ENCODE peak calls at places on chromosomes 3 and 15, in six cellular contexts. A is neuronal stem cell, U is suprapubic skin, J is astrocyte, P is Peyer's patch, K is endodermal cell. Z is an unnamed sample.

GRCh38 chr3:126527006-126527405 is 3.1 kb downstream of the CHST13 start:
- DNase-seq in A (no peak), U (no peak), J (no peak), P (no peak), K (no peak), Z (no peak)

GRCh38 chr3:34947849-34948248 is 691.5 kb upstream of the ARPP21 start:
- DNase-seq in A (peak), U (no peak), J (peak), P (no peak), K (no peak), Z (no peak)

GRCh38 chr3:171358171-171358890 is 101.9 kb downstream of the TNIK start:
- DNase-seq in A (no peak), U (no peak), J (peak), P (no peak), K (no peak), Z (no peak)

GRCh38 chr3:129651316-129652202 is 45.1 kb upstream of the PLXND1 start:
- DNase-seq in A (no peak), U (no peak), J (peak), P (no peak), K (peak), Z (peak)

GRCh38 chr3:7800006-7800780 is 701.4 kb upstream of the LMCD1 start:
- DNase-seq in A (no peak), U (no peak), J (no peak), P (no peak), K (no peak), Z (no peak)

GRCh38 chr3:24521306-24522154 is 26.9 kb upstream of the THRB start:
- DNase-seq in A (peak), U (peak), J (peak), P (peak), K (peak), Z (peak)

GRCh38 chr3:156532730-156533129 is 22.2 kb downstream of the SSR3 start:
- DNase-seq in A (no peak), U (no peak), J (no peak), P (no peak), K (no peak), Z (no peak)

GRCh38 chr3:184505053-184505452 is 56.5 kb upstream of the EPHB3 start:
- DNase-seq in A (no peak), U (no peak), J (no peak), P (no peak), K (no peak), Z (no peak)

GRCh38 chr3:71542548-71543370 is 40.8 kb downstream of the FOXP1 start:
- DNase-seq in A (no peak), U (peak), J (peak), P (peak), K (no peak), Z (peak)

GRCh38 chr3:56975562-56975961 is 84.9 kb upstream of the SPATA12 start:
- DNase-seq in A (no peak), U (no peak), J (no peak), P (no peak), K (no peak), Z (no peak)

GRCh38 chr3:56971816-56972215 is 88.6 kb upstream of the SPATA12 start:
- DNase-seq in A (no peak), U (no peak), J (no peak), P (no peak), K (no peak), Z (no peak)

GRCh38 chr3:56977561-56977889 is 82.9 kb upstream of the SPATA12 start:
- DNase-seq in A (no peak), U (no peak), J (no peak), P (no peak), K (no peak), Z (no peak)

GRCh38 chr3:56976666-56977560 is 83.6 kb upstream of the SPATA12 start:
- DNase-seq in A (no peak), U (no peak), J (peak), P (no peak), K (no peak), Z (peak)

DNA sequence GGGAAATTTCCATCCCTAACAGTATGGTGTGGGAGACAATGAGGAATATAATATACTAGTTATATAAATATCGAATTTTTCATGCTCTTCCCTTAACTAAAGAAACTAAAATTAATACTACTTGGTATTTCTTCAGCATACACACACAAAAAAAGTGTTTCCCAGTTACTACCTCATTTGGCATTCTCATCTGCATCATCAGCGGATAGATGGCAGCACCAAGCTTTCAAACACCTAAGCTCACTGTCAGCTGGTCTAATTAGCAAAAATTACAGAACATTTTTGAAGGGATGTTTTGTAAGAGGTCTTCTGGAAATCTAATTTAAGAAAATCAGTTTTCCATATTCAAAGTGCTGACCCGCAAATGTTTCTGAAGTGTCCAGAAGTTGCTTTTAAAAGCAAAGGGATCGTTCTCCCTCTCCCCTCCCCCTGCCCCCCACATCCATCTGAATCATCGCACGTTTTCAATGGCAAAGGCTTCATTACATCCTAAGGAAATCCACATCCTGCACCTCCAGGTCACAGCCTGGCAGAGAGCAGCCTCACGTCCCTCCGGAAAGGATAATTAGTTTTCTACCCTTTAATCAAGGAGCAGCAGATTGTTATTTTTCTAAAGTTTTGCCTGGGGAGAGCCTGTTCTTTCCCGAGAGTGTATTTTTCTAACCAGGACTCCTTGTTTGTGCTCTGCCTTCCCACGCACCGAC is 86.1 kb upstream of the SPATA12 start:
- DNase-seq in A (no peak), U (no peak), J (peak), P (no peak), K (no peak), Z (no peak)
- H3K27ac ChIP-seq in A (no peak), U (no peak), J (no peak), P (no peak), K (no peak), Z (no peak)

GRCh38 chr3:113286524-113286923 is 75.2 kb downstream of the BOC start:
- DNase-seq in A (no peak), U (no peak), J (no peak), P (no peak), K (no peak), Z (no peak)
- H3K27ac ChIP-seq in A (peak), U (peak), J (no peak), P (no peak), K (peak), Z (no peak)

DNA sequence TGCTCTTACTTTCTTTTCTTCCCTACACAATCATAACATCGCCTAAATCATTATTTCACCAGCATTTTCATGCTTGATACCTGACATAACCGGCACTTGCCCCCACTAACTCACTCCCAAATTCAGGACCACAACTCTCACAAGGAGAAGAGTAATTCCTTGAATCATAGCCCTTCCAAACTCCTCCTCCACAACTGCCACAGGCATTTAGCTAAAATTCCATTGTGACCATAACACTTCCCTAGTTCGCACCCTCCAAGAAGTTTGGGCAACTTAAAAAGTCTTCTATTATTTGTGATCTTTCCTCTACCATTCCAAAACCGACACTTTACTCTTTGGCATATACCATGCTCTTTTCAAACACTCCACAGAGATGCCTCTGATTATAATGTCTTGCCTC is 59.4 kb upstream of the XRN1 start:
- DNase-seq in A (no peak), U (no peak), J (peak), P (no peak), K (no peak), Z (no peak)
- H3K27ac ChIP-seq in A (no peak), U (no peak), J (no peak), P (no peak), K (no peak), Z (no peak)

DNA sequence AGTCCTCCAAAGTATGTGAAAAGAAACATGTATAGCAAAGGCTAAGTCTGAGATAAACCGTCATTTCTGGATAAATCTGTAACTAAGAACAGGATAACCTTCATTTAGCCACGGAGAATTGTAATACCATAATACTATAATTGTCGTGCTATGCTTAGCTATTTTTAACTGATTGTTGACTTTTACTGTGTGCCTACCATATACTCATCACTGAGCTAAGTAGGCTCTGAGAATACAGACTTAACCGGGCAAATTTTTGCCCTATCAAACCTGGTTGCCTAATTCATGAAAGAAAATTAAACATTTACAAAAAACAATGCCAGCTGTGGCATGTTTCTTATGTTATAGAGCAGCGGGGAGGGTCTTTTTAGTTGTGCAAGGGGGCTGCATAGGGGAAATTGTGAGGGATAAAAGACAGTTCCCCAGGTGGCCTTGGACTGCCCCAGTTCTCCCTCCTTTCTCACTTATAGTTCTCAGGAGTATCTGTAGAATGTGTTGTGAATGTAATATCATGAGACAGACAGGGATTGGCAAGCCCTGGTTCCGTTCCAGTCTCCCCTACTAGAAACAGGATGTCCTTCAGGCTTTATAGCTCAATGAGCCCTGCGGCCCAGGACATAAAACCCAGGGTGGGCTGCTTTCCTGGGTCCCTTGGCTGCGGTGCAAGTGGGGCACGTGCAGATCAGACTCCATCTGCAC is 318.5 kb downstream of the GBE1 start:
- DNase-seq in A (no peak), U (no peak), J (no peak), P (no peak), K (no peak), Z (no peak)
- H3K27ac ChIP-seq in A (no peak), U (peak), J (no peak), P (no peak), K (no peak), Z (no peak)

DNA sequence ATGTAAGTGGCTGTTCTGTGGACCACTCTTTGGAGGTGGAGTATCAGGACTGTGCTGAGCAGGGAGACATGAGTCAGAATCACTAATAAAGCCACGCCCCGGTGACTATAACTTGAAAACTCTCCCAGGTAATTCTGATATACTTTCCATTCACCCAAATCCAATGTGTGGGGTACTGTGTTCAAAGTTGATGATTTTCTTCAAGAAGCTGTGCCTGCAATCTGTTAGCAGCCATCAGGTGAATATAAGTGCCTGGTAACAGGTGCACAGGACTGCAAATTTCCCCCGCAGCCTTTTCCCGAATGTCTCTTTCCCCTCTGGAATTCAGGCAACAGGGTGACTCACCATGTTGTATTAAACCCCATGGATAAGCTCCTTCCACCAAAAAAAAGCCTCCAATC is 17.0 kb downstream of the MAGI1 start:
- DNase-seq in A (no peak), U (no peak), J (peak), P (no peak), K (peak), Z (no peak)
- H3K27ac ChIP-seq in A (no peak), U (no peak), J (no peak), P (no peak), K (no peak), Z (no peak)

GRCh38 chr15:80514071-80514780 is 110.0 kb downstream of the ARNT2 start:
- DNase-seq in A (no peak), U (no peak), J (peak), P (no peak), K (no peak), Z (no peak)
- H3K27ac ChIP-seq in A (no peak), U (peak), J (peak), P (no peak), K (no peak), Z (no peak)

GRCh38 chr3:131007782-131008181 is 18.8 kb downstream of the ASTE1 start:
- DNase-seq in A (no peak), U (no peak), J (no peak), P (no peak), K (no peak), Z (no peak)
- H3K27ac ChIP-seq in A (no peak), U (no peak), J (no peak), P (no peak), K (no peak), Z (no peak)

GRCh38 chr15:32823750-32824149 is 105.9 kb downstream of the GREM1 start:
- DNase-seq in A (no peak), U (no peak), J (no peak), P (no peak), K (no peak), Z (no peak)
- H3K27ac ChIP-seq in A (no peak), U (no peak), J (peak), P (no peak), K (no peak), Z (no peak)

Z was measured in dorsolateral prefrontal cortex.